ENCODE peak calls at places on chromosomes 3 and 15, in four cellular contexts. D is stimulated activated CD8-positive, alpha-beta memory T cell treated with anti-CD3 and anti-CD28 coated beads, Interleukin-4, amount 100 ng/mL, for 24 hours; P is memory B cell; T is transverse colon. C is an unnamed sample.

GRCh38 chr3:50245831-50246516 is 10.0 kb downstream of the GNAI2 start:
- DNase-seq in D (peak), P (peak), T (peak), C (peak)

GRCh38 chr15:99341786-99342185 is 90.5 kb downstream of the LRRC28 start:
- DNase-seq in D (no peak), P (no peak), T (no peak), C (no peak)

GRCh38 chr15:48759921-48760320 is 50.9 kb downstream of the CEP152 start:
- DNase-seq in D (no peak), P (no peak), T (no peak), C (no peak)

GRCh38 chr15:70853855-70854668 is at the start of gene LARP6:
- DNase-seq in D (peak), P (peak), T (peak), C (no peak)

GRCh38 chr3:189897406-189897805 is 223.3 kb downstream of the P3H2 start:
- DNase-seq in D (no peak), P (no peak), T (no peak), C (no peak)

GRCh38 chr15:41892621-41893421 is 1.0 kb downstream of the SPTBN5 start:
- DNase-seq in D (no peak), P (no peak), T (peak), C (peak)

GRCh38 chr15:91412529-91412928 is 312.5 kb downstream of the SV2B start:
- DNase-seq in D (no peak), P (no peak), T (no peak), C (no peak)

GRCh38 chr3:46926871-46927717 is 49.5 kb downstream of the CCDC12 start:
- DNase-seq in D (no peak), P (peak), T (peak), C (peak)

GRCh38 chr3:188520466-188520865 is 366.5 kb downstream of the LPP start:
- DNase-seq in D (no peak), P (no peak), T (no peak), C (no peak)

GRCh38 chr15:61032600-61033286 is 196.4 kb downstream of the RORA start:
- DNase-seq in D (no peak), P (no peak), T (peak), C (no peak)

GRCh38 chr3:152638707-152639450 is 196.1 kb upstream of the P2RY1 start:
- DNase-seq in D (no peak), P (no peak), T (no peak), C (no peak)

GRCh38 chr3:65596511-65597224 is 442.1 kb downstream of the MAGI1 start:
- DNase-seq in D (no peak), P (no peak), T (no peak), C (no peak)

GRCh38 chr3:21041621-21042020 is 709.4 kb downstream of the ZNF385D start:
- DNase-seq in D (no peak), P (no peak), T (no peak), C (no peak)

GRCh38 chr15:80419546-80419945 is 15.4 kb downstream of the ARNT2 start:
- DNase-seq in D (no peak), P (no peak), T (no peak), C (no peak)

GRCh38 chr3:99678023-99678422 is 39.6 kb downstream of the COL8A1 start:
- DNase-seq in D (no peak), P (no peak), T (no peak), C (no peak)

GRCh38 chr3:197407053-197407452 is 108.6 kb upstream of the DLG1 start:
- DNase-seq in D (no peak), P (no peak), T (no peak), C (no peak)

GRCh38 chr15:70556376-70556775 is 207.0 kb downstream of the UACA start:
- DNase-seq in D (no peak), P (no peak), T (no peak), C (no peak)

GRCh38 chr3:104005815-104006214 is 1360.9 kb upstream of the ALCAM start:
- DNase-seq in D (no peak), P (no peak), T (no peak), C (no peak)

GRCh38 chr15:92097473-92098178 is 244.1 kb downstream of the SLCO3A1 start:
- DNase-seq in D (peak), P (peak), T (peak), C (peak)

GRCh38 chr3:13229291-13229949 is 156.2 kb upstream of the IQSEC1 start:
- DNase-seq in D (no peak), P (no peak), T (no peak), C (no peak)

GRCh38 chr3:8835385-8835784 is 66.0 kb upstream of the OXTR start:
- DNase-seq in D (no peak), P (no peak), T (no peak), C (no peak)

GRCh38 chr15:69666441-69666882 is 213.8 kb downstream of the RPLP1 start:
- DNase-seq in D (no peak), P (no peak), T (peak), C (no peak)

GRCh38 chr3:70754314-70754713 is 441.9 kb upstream of the MDFIC2 start:
- DNase-seq in D (no peak), P (no peak), T (no peak), C (no peak)

GRCh38 chr15:79025201-79025600 is 65.4 kb downstream of the RASGRF1 start:
- DNase-seq in D (no peak), P (peak), T (peak), C (no peak)